ENCODE peak calls at places on chromosomes 11 and 22, in eight cellular contexts. M is stimulated activated CD4-positive, alpha-beta T cell treated with anti-CD3 and anti-CD28 coated beads, Interleukin-4, amount 100 ng/mL, for 48 hours; D is stromal cell of bone marrow; W is putamen; B is Kasumi-1; I is KG1; Y is ELF-1; F is substantia nigra. N is an unnamed sample.

GRCh38 chr22:41508770-41509170 is 35.5 kb downstream of the POLR3H start:
- DNase-seq in M (no peak), D (no peak), W (peak; percentile 91), B (no peak), I (no peak), Y (no peak), F (peak; percentile 81), N (no peak)

GRCh38 chr11:77968337-77968736 is 26.1 kb downstream of the INTS4 start:
- DNase-seq in M (no peak), D (no peak), W (no peak), B (no peak), I (no peak), Y (no peak), F (no peak), N (no peak)

GRCh38 chr11:115498354-115498753 is 5.9 kb downstream of the CADM1 start:
- DNase-seq in M (no peak), D (no peak), W (no peak), B (no peak), I (no peak), Y (no peak), F (no peak), N (no peak)

GRCh38 chr11:63986932-63987513 is 785 bp downstream of the OTUB1 start:
- DNase-seq in M (no peak), D (no peak), W (no peak), B (no peak), I (no peak), Y (no peak), F (no peak), N (no peak)

GRCh38 chr11:83918471-83918870 is 632.3 kb upstream of the CCDC90B start:
- DNase-seq in M (no peak), D (peak; percentile 53), W (no peak), B (no peak), I (no peak), Y (no peak), F (no peak), N (no peak)

GRCh38 chr11:60916669-60917206 is 2.8 kb downstream of the TMEM109 start:
- DNase-seq in M (no peak), D (no peak), W (no peak), B (no peak), I (no peak), Y (no peak), F (no peak), N (no peak)

GRCh38 chr11:70544774-70545625 is 146.7 kb downstream of the CTTN start:
- DNase-seq in M (no peak), D (no peak), W (no peak), B (no peak), I (no peak), Y (peak; percentile 86), F (peak; percentile 44), N (no peak)

GRCh38 chr11:28107331-28107725 is 628 bp downstream of the KIF18A start:
- DNase-seq in M (no peak), D (no peak), W (no peak), B (peak; percentile 69), I (no peak), Y (no peak), F (no peak), N (no peak)

GRCh38 chr11:13068211-13068610 is 59.1 kb downstream of the RASSF10 start:
- DNase-seq in M (no peak), D (no peak), W (no peak), B (no peak), I (no peak), Y (no peak), F (no peak), N (no peak)

GRCh38 chr11:62337682-62338181 is 484 bp downstream of the ASRGL1 start:
- DNase-seq in M (no peak), D (no peak), W (peak; percentile 29), B (no peak), I (no peak), Y (peak; percentile 55), F (peak; percentile 62), N (no peak)